ENCODE peak calls at places on chromosomes 4 and X, in eight cellular contexts. One of them, this sample, is unnamed.

GRCh38 chrX:12352922-12353321 is 214.6 kb downstream of the FRMPD4 start:
- DNase-seq in heart left ventricle: no peak
- DNase-seq in mammary epithelial cell: peak
- DNase-seq in OCI-LY7: no peak
- DNase-seq in CD14-positive monocyte: no peak
- DNase-seq in psoas muscle: no peak
- DNase-seq in sigmoid colon: no peak
- DNase-seq in CD4-positive, alpha-beta T cell: no peak
- DNase-seq in this sample: no peak

GRCh38 chr4:109207060-109207459 is 95.4 kb downstream of the COL25A1 start:
- DNase-seq in heart left ventricle: no peak
- DNase-seq in mammary epithelial cell: peak
- DNase-seq in OCI-LY7: no peak
- DNase-seq in CD14-positive monocyte: no peak
- DNase-seq in psoas muscle: no peak
- DNase-seq in sigmoid colon: no peak
- DNase-seq in CD4-positive, alpha-beta T cell: no peak
- DNase-seq in this sample: no peak

GRCh38 chrX:112968351-112969133 is 127.9 kb upstream of the AMOT start:
- DNase-seq in heart left ventricle: no peak
- DNase-seq in mammary epithelial cell: peak
- DNase-seq in OCI-LY7: no peak
- DNase-seq in CD14-positive monocyte: no peak
- DNase-seq in psoas muscle: no peak
- DNase-seq in sigmoid colon: no peak
- DNase-seq in CD4-positive, alpha-beta T cell: no peak
- DNase-seq in this sample: no peak

GRCh38 chr4:145179201-145179860 is 1.1 kb downstream of the OTUD4 start:
- DNase-seq in heart left ventricle: peak
- DNase-seq in mammary epithelial cell: peak
- DNase-seq in OCI-LY7: peak
- DNase-seq in CD14-positive monocyte: no peak
- DNase-seq in psoas muscle: peak
- DNase-seq in sigmoid colon: peak
- DNase-seq in CD4-positive, alpha-beta T cell: peak
- DNase-seq in this sample: peak

GRCh38 chr4:52883707-52884669 is 21.9 kb downstream of the RASL11B start:
- DNase-seq in heart left ventricle: no peak
- DNase-seq in mammary epithelial cell: peak
- DNase-seq in OCI-LY7: no peak
- DNase-seq in CD14-positive monocyte: no peak
- DNase-seq in psoas muscle: no peak
- DNase-seq in sigmoid colon: no peak
- DNase-seq in CD4-positive, alpha-beta T cell: no peak
- DNase-seq in this sample: no peak

GRCh38 chr4:67634741-67635140 is 66.2 kb downstream of the UBA6 start:
- DNase-seq in heart left ventricle: no peak
- DNase-seq in mammary epithelial cell: no peak
- DNase-seq in OCI-LY7: no peak
- DNase-seq in CD14-positive monocyte: no peak
- DNase-seq in psoas muscle: no peak
- DNase-seq in sigmoid colon: no peak
- DNase-seq in CD4-positive, alpha-beta T cell: no peak
- DNase-seq in this sample: no peak

GRCh38 chr4:71635094-71635493 is 148.8 kb downstream of the GC start:
- DNase-seq in heart left ventricle: no peak
- DNase-seq in mammary epithelial cell: no peak
- DNase-seq in OCI-LY7: no peak
- DNase-seq in CD14-positive monocyte: no peak
- DNase-seq in psoas muscle: no peak
- DNase-seq in sigmoid colon: no peak
- DNase-seq in CD4-positive, alpha-beta T cell: no peak
- DNase-seq in this sample: no peak

GRCh38 chrX:109974906-109975655 is 27.8 kb upstream of the TMEM164 start:
- DNase-seq in heart left ventricle: no peak
- DNase-seq in mammary epithelial cell: no peak
- DNase-seq in OCI-LY7: no peak
- DNase-seq in CD14-positive monocyte: no peak
- DNase-seq in psoas muscle: no peak
- DNase-seq in sigmoid colon: no peak
- DNase-seq in CD4-positive, alpha-beta T cell: no peak
- DNase-seq in this sample: no peak

GRCh38 chr4:107654694-107655093 is 65.3 kb downstream of the PAPSS1 start:
- DNase-seq in heart left ventricle: no peak
- DNase-seq in mammary epithelial cell: no peak
- DNase-seq in OCI-LY7: no peak
- DNase-seq in CD14-positive monocyte: no peak
- DNase-seq in psoas muscle: no peak
- DNase-seq in sigmoid colon: no peak
- DNase-seq in CD4-positive, alpha-beta T cell: no peak
- DNase-seq in this sample: no peak
- TF ChIP-seq CTCF in heart left ventricle: no peak
- TF ChIP-seq CTCF in mammary epithelial cell: no peak
- TF ChIP-seq CTCF in OCI-LY7: no peak
- TF ChIP-seq CTCF in CD14-positive monocyte: no peak
- TF ChIP-seq CTCF in psoas muscle: no peak
- TF ChIP-seq CTCF in sigmoid colon: no peak
- TF ChIP-seq CTCF in CD4-positive, alpha-beta T cell: no peak
- TF ChIP-seq CTCF in this sample: no peak

GRCh38 chrX:81174286-81174685 is 27.4 kb downstream of the HMGN5 start:
- DNase-seq in heart left ventricle: no peak
- DNase-seq in mammary epithelial cell: peak
- DNase-seq in OCI-LY7: peak
- DNase-seq in CD14-positive monocyte: no peak
- DNase-seq in psoas muscle: no peak
- DNase-seq in sigmoid colon: no peak
- DNase-seq in CD4-positive, alpha-beta T cell: no peak
- DNase-seq in this sample: peak
- TF ChIP-seq CTCF in heart left ventricle: no peak
- TF ChIP-seq CTCF in mammary epithelial cell: peak
- TF ChIP-seq CTCF in OCI-LY7: peak
- TF ChIP-seq CTCF in CD14-positive monocyte: peak
- TF ChIP-seq CTCF in psoas muscle: peak
- TF ChIP-seq CTCF in sigmoid colon: no peak
- TF ChIP-seq CTCF in CD4-positive, alpha-beta T cell: no peak
- TF ChIP-seq CTCF in this sample: peak

GRCh38 chrX:106619797-106620196 is 8.0 kb downstream of the RADX start:
- DNase-seq in heart left ventricle: no peak
- DNase-seq in mammary epithelial cell: no peak
- DNase-seq in OCI-LY7: no peak
- DNase-seq in CD14-positive monocyte: no peak
- DNase-seq in psoas muscle: no peak
- DNase-seq in sigmoid colon: no peak
- DNase-seq in CD4-positive, alpha-beta T cell: no peak
- DNase-seq in this sample: no peak
- TF ChIP-seq CTCF in heart left ventricle: peak
- TF ChIP-seq CTCF in mammary epithelial cell: peak
- TF ChIP-seq CTCF in OCI-LY7: peak
- TF ChIP-seq CTCF in CD14-positive monocyte: no peak
- TF ChIP-seq CTCF in psoas muscle: peak
- TF ChIP-seq CTCF in sigmoid colon: no peak
- TF ChIP-seq CTCF in CD4-positive, alpha-beta T cell: no peak
- TF ChIP-seq CTCF in this sample: peak

GRCh38 chr4:122221322-122221721 is 69.2 kb downstream of the BLTP1 start:
- DNase-seq in heart left ventricle: no peak
- DNase-seq in mammary epithelial cell: no peak
- DNase-seq in OCI-LY7: no peak
- DNase-seq in CD14-positive monocyte: no peak
- DNase-seq in psoas muscle: no peak
- DNase-seq in sigmoid colon: no peak
- DNase-seq in CD4-positive, alpha-beta T cell: no peak
- DNase-seq in this sample: no peak

GRCh38 chr4:122224348-122224747 is 72.2 kb downstream of the BLTP1 start:
- DNase-seq in heart left ventricle: no peak
- DNase-seq in mammary epithelial cell: peak
- DNase-seq in OCI-LY7: peak
- DNase-seq in CD14-positive monocyte: no peak
- DNase-seq in psoas muscle: no peak
- DNase-seq in sigmoid colon: no peak
- DNase-seq in CD4-positive, alpha-beta T cell: no peak
- DNase-seq in this sample: peak

GRCh38 chr4:122212880-122213279 is 60.7 kb downstream of the BLTP1 start:
- DNase-seq in heart left ventricle: no peak
- DNase-seq in mammary epithelial cell: no peak
- DNase-seq in OCI-LY7: no peak
- DNase-seq in CD14-positive monocyte: no peak
- DNase-seq in psoas muscle: no peak
- DNase-seq in sigmoid colon: no peak
- DNase-seq in CD4-positive, alpha-beta T cell: no peak
- DNase-seq in this sample: no peak

GRCh38 chr4:122219356-122219755 is 67.2 kb downstream of the BLTP1 start:
- DNase-seq in heart left ventricle: no peak
- DNase-seq in mammary epithelial cell: no peak
- DNase-seq in OCI-LY7: no peak
- DNase-seq in CD14-positive monocyte: no peak
- DNase-seq in psoas muscle: no peak
- DNase-seq in sigmoid colon: no peak
- DNase-seq in CD4-positive, alpha-beta T cell: no peak
- DNase-seq in this sample: no peak

DNA sequence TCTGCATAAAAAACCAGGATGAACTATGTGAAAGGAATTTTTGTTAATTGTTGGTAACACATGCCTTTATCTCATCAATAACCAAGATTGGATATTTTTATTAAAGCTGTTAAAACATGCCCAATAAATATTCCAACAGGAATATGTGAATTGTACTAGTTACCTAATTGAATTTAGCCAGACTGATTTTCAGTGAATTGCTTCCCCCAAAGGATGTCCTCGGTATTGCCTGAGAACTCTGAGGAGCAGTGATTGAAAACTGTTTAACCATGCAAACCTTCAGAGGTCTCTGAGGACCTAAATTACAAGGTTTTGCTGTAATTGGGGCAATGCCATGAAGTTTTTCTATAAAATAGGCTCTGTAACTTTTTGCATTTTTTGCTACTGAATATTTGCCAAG is 66.6 kb downstream of the BLTP1 start:
- DNase-seq in heart left ventricle: no peak
- DNase-seq in mammary epithelial cell: no peak
- DNase-seq in OCI-LY7: peak
- DNase-seq in CD14-positive monocyte: no peak
- DNase-seq in psoas muscle: no peak
- DNase-seq in sigmoid colon: no peak
- DNase-seq in CD4-positive, alpha-beta T cell: no peak
- DNase-seq in this sample: no peak
- TF ChIP-seq CTCF in heart left ventricle: peak
- TF ChIP-seq CTCF in mammary epithelial cell: peak
- TF ChIP-seq CTCF in OCI-LY7: peak
- TF ChIP-seq CTCF in CD14-positive monocyte: peak
- TF ChIP-seq CTCF in psoas muscle: peak
- TF ChIP-seq CTCF in sigmoid colon: peak
- TF ChIP-seq CTCF in CD4-positive, alpha-beta T cell: peak
- TF ChIP-seq CTCF in this sample: peak

GRCh38 chr4:121266982-121267381 is 102.9 kb upstream of the TNIP3 start:
- DNase-seq in heart left ventricle: no peak
- DNase-seq in mammary epithelial cell: no peak
- DNase-seq in OCI-LY7: no peak
- DNase-seq in CD14-positive monocyte: no peak
- DNase-seq in psoas muscle: no peak
- DNase-seq in sigmoid colon: no peak
- DNase-seq in CD4-positive, alpha-beta T cell: no peak
- DNase-seq in this sample: no peak

GRCh38 chr4:121272526-121272925 is 108.3 kb downstream of the QRFPR start:
- DNase-seq in heart left ventricle: no peak
- DNase-seq in mammary epithelial cell: peak
- DNase-seq in OCI-LY7: no peak
- DNase-seq in CD14-positive monocyte: no peak
- DNase-seq in psoas muscle: no peak
- DNase-seq in sigmoid colon: no peak
- DNase-seq in CD4-positive, alpha-beta T cell: no peak
- DNase-seq in this sample: no peak

GRCh38 chr4:121273191-121273590 is 107.6 kb downstream of the QRFPR start:
- DNase-seq in heart left ventricle: no peak
- DNase-seq in mammary epithelial cell: no peak
- DNase-seq in OCI-LY7: no peak
- DNase-seq in CD14-positive monocyte: no peak
- DNase-seq in psoas muscle: no peak
- DNase-seq in sigmoid colon: no peak
- DNase-seq in CD4-positive, alpha-beta T cell: no peak
- DNase-seq in this sample: no peak

GRCh38 chr4:121269001-121269400 is 104.9 kb upstream of the TNIP3 start:
- DNase-seq in heart left ventricle: no peak
- DNase-seq in mammary epithelial cell: no peak
- DNase-seq in OCI-LY7: no peak
- DNase-seq in CD14-positive monocyte: no peak
- DNase-seq in psoas muscle: no peak
- DNase-seq in sigmoid colon: no peak
- DNase-seq in CD4-positive, alpha-beta T cell: no peak
- DNase-seq in this sample: no peak

DNA sequence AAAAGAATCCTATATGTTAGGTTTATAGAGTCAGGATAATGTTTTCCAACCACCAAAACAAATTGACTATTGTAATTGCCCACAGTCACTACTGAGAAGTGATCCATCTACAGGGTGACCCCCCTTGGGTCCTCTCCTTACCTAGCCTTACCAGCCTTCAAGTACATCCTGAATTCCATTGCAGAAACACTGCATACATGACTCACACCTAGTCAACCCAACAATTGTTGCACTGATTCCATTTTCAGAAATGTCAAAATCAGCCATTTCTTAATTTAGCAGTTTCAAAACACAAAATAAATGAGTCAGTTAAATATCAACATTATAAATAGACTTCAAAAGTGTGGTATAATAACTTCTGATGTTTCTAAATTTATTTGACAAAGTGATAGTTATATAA is 106.3 kb upstream of the TNIP3 start:
- DNase-seq in heart left ventricle: no peak
- DNase-seq in mammary epithelial cell: peak
- DNase-seq in OCI-LY7: no peak
- DNase-seq in CD14-positive monocyte: no peak
- DNase-seq in psoas muscle: no peak
- DNase-seq in sigmoid colon: no peak
- DNase-seq in CD4-positive, alpha-beta T cell: no peak
- DNase-seq in this sample: no peak
- TF ChIP-seq CTCF in heart left ventricle: no peak
- TF ChIP-seq CTCF in mammary epithelial cell: no peak
- TF ChIP-seq CTCF in OCI-LY7: no peak
- TF ChIP-seq CTCF in CD14-positive monocyte: no peak
- TF ChIP-seq CTCF in psoas muscle: no peak
- TF ChIP-seq CTCF in sigmoid colon: no peak
- TF ChIP-seq CTCF in CD4-positive, alpha-beta T cell: no peak
- TF ChIP-seq CTCF in this sample: no peak